ENCODE peak calls at places on chromosome 9, in four cellular contexts. U, O, N and S are unnamed samples.

GRCh38 chr9:91845839-91846238 is 104.2 kb downstream of the ROR2 start:
- DNase-seq in U (no peak), O (no peak), N (peak; percentile 48), S (no peak)

GRCh38 chr9:14351206-14351605 is 37.3 kb upstream of the NFIB start:
- DNase-seq in U (no peak), O (no peak), N (no peak), S (no peak)

GRCh38 chr9:124339603-124340146 is 75.6 kb downstream of the PSMB7 start:
- DNase-seq in U (no peak), O (no peak), N (no peak), S (no peak)

GRCh38 chr9:21684831-21685362 is 117.5 kb upstream of the MTAP start:
- DNase-seq in U (no peak), O (peak; percentile 90), N (no peak), S (peak; percentile 98)

GRCh38 chr9:76161546-76161945 is 232.7 kb downstream of the RFK start:
- DNase-seq in U (peak; percentile 44), O (no peak), N (no peak), S (no peak)

GRCh38 chr9:114399381-114399780 is 11.6 kb upstream of the AKNA start:
- DNase-seq in U (peak; percentile 42), O (no peak), N (no peak), S (no peak)

GRCh38 chr9:77882294-77882693 is 149.3 kb downstream of the GNAQ start:
- DNase-seq in U (no peak), O (no peak), N (no peak), S (no peak)

GRCh38 chr9:114346146-114346545 is 16.5 kb downstream of the ORM2 start:
- DNase-seq in U (no peak), O (no peak), N (peak; percentile 32), S (no peak)

GRCh38 chr9:84782228-84782866 is 112.8 kb downstream of the NTRK2 start:
- DNase-seq in U (no peak), O (no peak), N (no peak), S (peak; percentile 90)

GRCh38 chr9:21796768-21797167 is 5.7 kb upstream of the MTAP start:
- DNase-seq in U (no peak), O (peak; percentile 68), N (no peak), S (no peak)

GRCh38 chr9:20319641-20320337 is 302.5 kb downstream of the MLLT3 start:
- DNase-seq in U (no peak), O (peak; percentile 31), N (no peak), S (no peak)

GRCh38 chr9:121671612-121672155 is 20.2 kb downstream of the DAB2IP start:
- DNase-seq in U (no peak), O (no peak), N (no peak), S (no peak)

GRCh38 chr9:4666042-4666699 is at the start of gene SPATA6L:
- DNase-seq in U (peak; percentile 73), O (peak; percentile 63), N (peak; percentile 91), S (peak; percentile 71)

GRCh38 chr9:98958271-98958989 is 14.7 kb downstream of the COL15A1 start:
- DNase-seq in U (no peak), O (no peak), N (no peak), S (no peak)

GRCh38 chr9:68610016-68610415 is 69.3 kb upstream of the TMEM252 start:
- DNase-seq in U (no peak), O (no peak), N (no peak), S (no peak)

DNA sequence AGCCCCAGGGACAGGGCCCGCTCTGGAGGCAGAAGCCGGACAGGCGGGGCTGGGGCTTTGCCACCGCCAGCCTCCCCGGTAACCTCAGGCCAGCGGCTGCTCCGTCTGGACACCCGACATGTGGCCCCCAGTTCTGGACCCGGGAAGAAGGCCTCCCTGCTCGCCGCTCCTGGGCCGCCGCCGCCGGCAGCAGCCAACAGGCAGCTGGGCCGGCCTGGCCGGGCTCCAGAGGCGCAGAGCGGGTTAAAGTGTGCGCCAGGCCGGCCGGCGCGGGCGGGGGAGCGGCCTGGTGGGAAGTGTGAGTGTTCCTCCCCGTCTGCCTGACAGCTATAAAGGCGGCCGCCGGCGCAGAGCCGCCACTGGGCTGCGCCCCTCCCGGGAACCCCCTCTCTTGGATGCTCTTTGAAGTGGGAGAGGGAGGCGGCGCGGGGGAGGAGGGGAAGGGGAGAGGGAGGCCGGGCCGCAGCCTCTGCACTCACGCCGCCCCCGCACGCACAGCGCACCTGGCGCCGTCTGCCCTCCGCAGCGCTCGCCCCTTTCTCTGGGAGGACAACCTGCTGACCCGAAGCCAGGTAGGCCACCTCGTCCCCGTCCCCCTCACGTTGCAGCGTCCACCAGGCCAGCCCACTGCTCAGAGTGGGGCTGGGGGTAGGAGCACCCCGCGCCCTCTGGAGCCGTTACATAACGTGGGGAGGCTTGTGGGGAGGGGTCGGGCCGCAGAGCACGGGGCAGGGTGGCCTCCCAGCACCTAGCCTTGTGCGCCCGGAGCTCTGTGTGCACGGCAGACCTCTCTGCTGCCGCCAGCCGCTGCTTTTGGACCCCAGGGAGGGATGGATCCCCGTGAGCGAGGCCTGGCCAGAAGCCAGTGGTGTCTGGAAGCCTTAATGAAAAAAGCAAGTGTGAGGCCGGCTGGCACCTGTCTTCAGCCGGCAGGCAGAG is at the start of gene ADAMTSL2:
- DNase-seq in U (peak; percentile 90), O (no peak), N (no peak), S (peak; percentile 25)
- TF ChIP-seq POLR2A in U (no peak), O (no peak), N (no peak), S (no peak)

DNA sequence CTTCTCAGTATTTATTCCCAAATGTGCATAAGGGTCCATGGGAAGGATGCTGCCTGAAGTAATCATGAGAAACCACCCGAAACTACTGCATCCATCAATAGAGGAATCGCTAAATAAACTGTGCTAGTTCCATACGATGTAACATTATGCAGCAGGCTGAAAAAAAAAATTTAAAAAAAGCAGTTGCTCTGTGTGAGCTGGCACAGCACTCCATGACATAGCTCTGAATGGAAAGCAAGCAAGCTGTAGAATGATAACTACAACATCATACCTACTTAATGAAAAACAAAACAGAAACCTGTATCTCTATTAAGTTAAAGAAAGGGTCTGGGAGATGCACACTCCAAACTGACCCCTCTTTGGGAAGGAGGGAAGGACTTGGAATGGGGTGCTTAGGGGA is 49.3 kb downstream of the SHB start:
- DNase-seq in U (no peak), O (no peak), N (no peak), S (peak; percentile 48)
- H3K4me1 ChIP-seq in U (peaks cover 9% of the 10 kb centered on the region), O (peaks cover 91% of the 10 kb centered on the region), N (no peaks in the 10 kb centered on the region), S (peaks cover 63% of the 10 kb centered on the region)

GRCh38 chr9:136678034-136678433 is 9.2 kb downstream of the AGPAT2 start:
- DNase-seq in U (no peak), O (no peak), N (no peak), S (no peak)
- H3K4me3 ChIP-seq in U (no peak overlapping the region), O (no peak overlapping the region), N (no peak overlapping the region), S (no peak overlapping the region)

DNA sequence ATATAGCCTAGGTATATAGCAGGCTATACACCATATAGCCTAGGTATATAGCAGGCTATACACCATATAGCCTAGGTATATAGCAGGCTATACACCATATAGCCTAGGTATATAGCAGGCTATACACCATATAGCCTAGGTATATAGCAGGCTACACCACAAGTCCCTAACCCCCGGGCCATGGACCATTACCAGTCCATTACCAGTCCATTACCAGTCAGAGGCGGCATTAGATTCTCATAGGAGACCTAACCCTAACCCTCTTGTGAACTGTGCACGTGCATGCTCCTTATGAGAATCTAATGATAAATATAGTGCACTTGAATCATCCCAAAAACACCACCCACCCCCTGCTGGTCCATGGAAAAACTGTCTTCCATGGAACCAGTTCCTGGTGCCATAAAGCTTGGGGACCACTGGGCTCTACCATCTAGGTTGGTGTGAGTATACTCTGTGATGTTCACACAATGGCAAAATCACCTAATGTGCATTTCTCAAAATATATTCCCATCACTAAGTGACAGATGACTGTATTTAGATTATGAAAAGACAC is 4.7 kb downstream of the PLIN2 start:
- DNase-seq in U (no peak), O (no peak), N (no peak), S (no peak)
- TF ChIP-seq POLR2A in U (no peak), O (no peak), N (no peak), S (no peak)